ENCODE peak calls at places on chromosomes 6 and 20, in eight cellular contexts. U is GM12878, V is HCT116, K is HepG2, B is GM23338, R is K562, A is Panc1, L is SK-N-SH. M is an unnamed sample.

GRCh38 chr6:90144396-90144795 is 152.2 kb downstream of the BACH2 start:
- DNase-seq in U (no peak), R (no peak), K (no peak), V (no peak), A (no peak), B (no peak), L (no peak), M (no peak)

GRCh38 chr6:142187209-142187608 is 40.1 kb downstream of the VTA1 start:
- DNase-seq in B (no peak), R (no peak), A (no peak), V (no peak), K (no peak), L (no peak), U (no peak), M (no peak)

GRCh38 chr6:22680950-22681349 is 111.6 kb downstream of the HDGFL1 start:
- DNase-seq in R (no peak), K (no peak), L (no peak), V (no peak), U (no peak), A (no peak), B (no peak), M (no peak)

GRCh38 chr20:63672666-63673065 is 14.6 kb downstream of the RTEL1 start:
- DNase-seq in L (no peak), U (no peak), B (no peak), V (no peak), A (no peak), R (no peak), K (no peak), M (no peak)

GRCh38 chr6:107730106-107730505 is 94.0 kb downstream of the SCML4 start:
- DNase-seq in L (no peak), B (peak), R (no peak), A (no peak), U (no peak), V (no peak), K (no peak), M (no peak)

GRCh38 chr6:157376706-157377230 is 4.2 kb upstream of the ZDHHC14 start:
- DNase-seq in V (no peak), B (no peak), L (no peak), A (no peak), U (no peak), R (no peak), K (no peak), M (no peak)

GRCh38 chr6:5778317-5778857 is 228.3 kb downstream of the NRN1 start:
- DNase-seq in B (no peak), V (no peak), U (peak), A (no peak), L (no peak), K (no peak), R (no peak), M (no peak)

GRCh38 chr6:11515773-11516172 is 21.8 kb upstream of the TMEM170B start:
- DNase-seq in R (no peak), L (no peak), U (no peak), B (no peak), A (no peak), V (no peak), K (no peak), M (no peak)

GRCh38 chr6:15948930-15949900 is 179.7 kb upstream of the MYLIP start:
- DNase-seq in K (peak), B (peak), R (peak), A (no peak), L (peak), U (no peak), V (no peak), M (no peak)

GRCh38 chr6:90231308-90231707 is 65.3 kb downstream of the BACH2 start:
- DNase-seq in A (no peak), L (no peak), U (no peak), V (no peak), R (no peak), K (no peak), B (no peak), M (no peak)

GRCh38 chr20:49938173-49939163 is 2.3 kb downstream of the RNF114 start:
- DNase-seq in U (no peak), A (no peak), R (no peak), V (no peak), L (peak), B (no peak), K (no peak), M (no peak)

GRCh38 chr6:44665683-44666082 is 278.2 kb downstream of the CDC5L start:
- DNase-seq in K (no peak), B (no peak), A (no peak), L (no peak), U (no peak), V (no peak), R (no peak), M (no peak)

GRCh38 chr6:122109075-122109474 is 290.4 kb upstream of the HSF2 start:
- DNase-seq in L (no peak), K (no peak), R (no peak), V (no peak), B (no peak), U (no peak), A (no peak), M (no peak)

GRCh38 chr20:6140947-6141346 is 18.1 kb upstream of the FERMT1 start:
- DNase-seq in V (no peak), R (no peak), K (peak), L (peak), A (no peak), B (peak), U (no peak), M (no peak)

GRCh38 chr6:46491201-46491788 is at the start of gene RCAN2:
- DNase-seq in K (peak), A (no peak), L (peak), U (no peak), V (peak), B (peak), R (no peak), M (no peak)

GRCh38 chr6:116439572-116439971 is 21.6 kb upstream of the CALHM6 start:
- DNase-seq in R (no peak), B (no peak), K (no peak), V (no peak), U (no peak), A (no peak), L (no peak), M (no peak)

GRCh38 chr20:54208492-54209044 is 681 bp downstream of the PFDN4 start:
- DNase-seq in U (no peak), A (no peak), R (peak), B (peak), L (peak), K (peak), V (no peak), M (peak)

GRCh38 chr20:14360386-14360785 is 23.0 kb upstream of the FLRT3 start:
- DNase-seq in B (no peak), U (no peak), R (no peak), V (no peak), A (no peak), K (no peak), L (no peak), M (no peak)

GRCh38 chr6:82573200-82573972 is 209.8 kb downstream of the TPBG start:
- DNase-seq in U (no peak), A (no peak), V (no peak), K (no peak), L (no peak), B (no peak), R (no peak), M (no peak)

GRCh38 chr20:44422083-44422482 is 53.6 kb upstream of the TTPAL start:
- DNase-seq in V (no peak), B (no peak), K (no peak), L (no peak), U (no peak), A (no peak), R (no peak), M (no peak)

GRCh38 chr20:41094656-41095055 is 42.7 kb upstream of the PLCG1 start:
- DNase-seq in L (no peak), B (no peak), V (no peak), U (no peak), K (no peak), A (no peak), R (no peak), M (no peak)

GRCh38 chr20:59696476-59696875 is 92.1 kb downstream of the PHACTR3 start:
- DNase-seq in A (no peak), L (no peak), K (no peak), U (no peak), B (no peak), V (no peak), R (no peak), M (no peak)

GRCh38 chr6:41453232-41453631 is 92.9 kb upstream of the FOXP4 start:
- DNase-seq in V (no peak), B (no peak), K (no peak), U (no peak), A (no peak), L (no peak), R (no peak), M (no peak)

GRCh38 chr6:41451039-41451438 is 95.1 kb upstream of the FOXP4 start:
- DNase-seq in U (no peak), V (no peak), B (peak), A (no peak), L (peak), K (no peak), R (peak), M (no peak)

GRCh38 chr6:41452763-41453162 is 93.4 kb upstream of the FOXP4 start:
- DNase-seq in B (no peak), K (no peak), R (no peak), L (no peak), A (no peak), U (no peak), V (no peak), M (no peak)

GRCh38 chr6:41450581-41450980 is 95.6 kb upstream of the FOXP4 start:
- DNase-seq in L (no peak), A (no peak), U (no peak), B (no peak), R (no peak), K (no peak), V (no peak), M (no peak)

DNA sequence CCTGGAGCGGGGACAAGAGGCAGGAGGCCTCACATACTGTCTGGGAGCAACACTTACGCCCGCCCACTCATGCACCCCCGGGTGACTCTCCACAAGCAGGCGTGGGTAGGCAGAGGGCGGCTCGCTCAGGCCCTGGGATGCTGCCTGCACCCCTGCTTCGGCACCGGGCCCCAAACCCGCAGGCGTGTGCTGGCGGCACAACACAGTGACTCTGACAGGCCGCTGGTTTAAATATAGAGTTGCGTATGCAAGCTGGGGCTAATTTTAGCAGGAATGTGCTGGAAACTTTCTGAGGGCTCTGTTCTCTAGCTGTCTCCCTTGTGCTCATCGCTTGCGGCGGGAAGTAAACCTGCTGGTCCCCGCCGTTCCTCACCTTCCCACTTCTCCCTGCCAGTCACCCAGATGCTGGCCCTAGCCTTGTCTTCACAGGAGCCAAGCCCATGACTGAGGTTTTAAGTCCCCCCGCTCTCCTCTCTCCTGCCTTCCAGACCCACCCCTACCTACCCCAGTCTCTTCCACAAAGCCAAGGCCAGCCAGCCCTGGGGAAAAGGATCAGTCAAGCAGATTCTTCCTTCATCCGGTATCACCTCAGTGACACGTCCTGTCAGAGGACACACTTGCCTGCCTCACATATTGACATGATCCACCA is 94.5 kb upstream of the FOXP4 start:
- DNase-seq in A (no peak), R (no peak), U (no peak), K (no peak), V (no peak), B (no peak), L (no peak), M (no peak)
- TF ChIP-seq POLR2AphosphoS5 in A (no peak), R (no peak), U (no peak), K (no peak), V (no peak), B (no peak), L (no peak), M (no peak)

GRCh38 chr20:35597186-35597585 is 18.4 kb upstream of the SPAG4 start:
- DNase-seq in R (no peak), B (no peak), V (no peak), L (no peak), U (no peak), K (no peak), A (no peak), M (no peak)

GRCh38 chr20:35595456-35595855 is 20.2 kb upstream of the SPAG4 start:
- DNase-seq in K (no peak), A (no peak), L (no peak), U (no peak), V (no peak), B (no peak), R (no peak), M (no peak)

GRCh38 chr20:35598899-35599775 is 16.5 kb upstream of the SPAG4 start:
- DNase-seq in K (no peak), L (no peak), V (no peak), A (no peak), U (no peak), R (peak), B (no peak), M (no peak)

GRCh38 chr20:35598476-35598875 is 17.2 kb upstream of the SPAG4 start:
- DNase-seq in L (no peak), B (no peak), V (no peak), A (no peak), U (no peak), R (no peak), K (no peak), M (no peak)

GRCh38 chr20:35595901-35596300 is 19.7 kb upstream of the SPAG4 start:
- DNase-seq in R (no peak), A (no peak), K (no peak), V (no peak), L (no peak), B (no peak), U (no peak), M (no peak)
- TF ChIP-seq REST in R (no peak), A (no peak), K (no peak), V (no peak), L (no peak), B (no peak), U (no peak), M (no peak)

DNA sequence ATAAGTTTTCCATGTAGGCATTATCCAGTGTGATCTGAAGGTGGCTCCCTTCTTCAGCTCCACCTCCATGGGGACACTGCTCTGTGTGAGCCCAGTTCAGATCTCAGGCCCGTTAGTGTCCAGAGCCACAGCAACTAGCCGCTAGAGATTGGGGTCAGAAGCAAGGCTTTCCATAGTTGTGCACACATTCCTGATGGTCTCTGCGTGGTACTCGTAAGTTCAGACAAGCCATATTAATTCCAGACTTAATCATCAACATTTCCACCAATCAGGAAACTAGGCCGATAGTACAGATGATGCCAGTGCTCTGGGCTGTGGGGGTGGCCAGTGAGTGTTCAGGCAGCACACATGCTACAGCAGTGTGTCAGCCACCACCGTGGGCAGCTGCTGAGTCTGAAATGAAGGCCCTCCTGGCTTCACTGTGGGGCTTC is 17.5 kb upstream of the SYNCRIP start:
- DNase-seq in B (no peak), K (peak), R (no peak), U (no peak), V (peak), A (no peak), L (peak), M (no peak)
- H3K4me3 ChIP-seq in B (no peak), K (peak), R (no peak), U (no peak), V (peak), A (no peak), L (peak), M (no peak)

GRCh38 chr6:72374172-72374571 is 247.7 kb upstream of the KCNQ5 start:
- DNase-seq in L (no peak), U (no peak), R (no peak), V (no peak), K (no peak), B (no peak), A (no peak), M (no peak)
- TF ChIP-seq POLR2AphosphoS5 in L (no peak), U (no peak), R (no peak), V (no peak), K (no peak), B (no peak), A (no peak), M (no peak)

DNA sequence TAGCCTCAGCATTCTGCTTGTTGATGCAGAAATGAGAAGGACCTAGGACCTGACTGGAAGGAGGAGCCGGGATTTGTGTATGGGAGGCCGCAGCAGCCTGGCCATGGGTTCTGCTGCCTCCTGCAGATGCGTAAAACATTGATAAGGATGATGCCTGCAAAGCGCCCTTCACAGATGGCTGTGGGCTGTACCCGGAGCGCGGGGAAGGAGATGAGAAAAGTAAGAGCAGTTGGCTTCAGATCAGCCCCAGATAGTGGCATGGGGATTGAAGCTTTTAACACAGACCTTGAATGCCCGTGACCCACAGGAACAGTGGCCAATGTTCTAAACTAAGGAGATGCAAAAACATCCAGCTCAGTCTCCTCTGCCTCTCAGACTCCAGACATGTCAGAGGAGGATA is 136.4 kb upstream of the KCNG1 start:
- DNase-seq in R (no peak), A (no peak), V (no peak), L (peak), B (no peak), U (no peak), K (no peak), M (no peak)
- TF ChIP-seq REST in R (no peak), A (no peak), V (no peak), L (no peak), B (no peak), U (no peak), K (no peak), M (no peak)

GRCh38 chr6:2957696-2958330 is 13.6 kb downstream of the SERPINB6 start:
- DNase-seq in A (no peak), R (no peak), B (no peak), V (no peak), K (no peak), U (no peak), L (no peak), M (no peak)
- H3K4me3 ChIP-seq in A (no peak), R (no peak), B (no peak), V (no peak), K (no peak), U (no peak), L (no peak), M (no peak)